ENCODE peak calls at places on chromosomes 13 and 19, in seven cellular contexts. One of them, this sample, is unnamed. For H3K4me1, the result is how much of the 10 kb centered on the place peaks cover.

GRCh38 chr13:30870916-30871712 is 35.0 kb upstream of the MEDAG start:
- DNase-seq in upper lobe of right lung: no peak
- DNase-seq in right atrium auricular region: no peak
- DNase-seq in CD8-positive, alpha-beta memory T cell: no peak
- DNase-seq in CD4-positive, CD25-positive, alpha-beta regulatory T cell: no peak
- DNase-seq in CD8-positive, alpha-beta T cell: no peak
- DNase-seq in OCI-LY7: no peak
- DNase-seq in this sample: no peak

GRCh38 chr19:45130888-45131615 is 29.7 kb downstream of the NKPD1 start:
- DNase-seq in right atrium auricular region: no peak
- DNase-seq in CD4-positive, CD25-positive, alpha-beta regulatory T cell: no peak
- DNase-seq in CD8-positive, alpha-beta memory T cell: no peak
- DNase-seq in upper lobe of right lung: no peak
- DNase-seq in OCI-LY7: peak
- DNase-seq in CD8-positive, alpha-beta T cell: no peak
- DNase-seq in this sample: no peak

GRCh38 chr13:54989418-54989817 is 1960.8 kb downstream of the OLFM4 start:
- DNase-seq in right atrium auricular region: no peak
- DNase-seq in upper lobe of right lung: no peak
- DNase-seq in CD4-positive, CD25-positive, alpha-beta regulatory T cell: no peak
- DNase-seq in OCI-LY7: no peak
- DNase-seq in CD8-positive, alpha-beta memory T cell: no peak
- DNase-seq in CD8-positive, alpha-beta T cell: no peak
- DNase-seq in this sample: no peak

GRCh38 chr13:58687130-58687529 is 1055.6 kb downstream of the PCDH17 start:
- DNase-seq in CD8-positive, alpha-beta T cell: no peak
- DNase-seq in OCI-LY7: no peak
- DNase-seq in upper lobe of right lung: no peak
- DNase-seq in CD8-positive, alpha-beta memory T cell: no peak
- DNase-seq in CD4-positive, CD25-positive, alpha-beta regulatory T cell: no peak
- DNase-seq in right atrium auricular region: no peak
- DNase-seq in this sample: no peak

GRCh38 chr19:46950526-46951235 is 69.0 kb upstream of the NPAS1 start:
- DNase-seq in CD8-positive, alpha-beta T cell: no peak
- DNase-seq in OCI-LY7: no peak
- DNase-seq in upper lobe of right lung: no peak
- DNase-seq in CD4-positive, CD25-positive, alpha-beta regulatory T cell: no peak
- DNase-seq in CD8-positive, alpha-beta memory T cell: no peak
- DNase-seq in right atrium auricular region: no peak
- DNase-seq in this sample: no peak

GRCh38 chr13:103799028-103799427 is 732.8 kb upstream of the SLC10A2 start:
- DNase-seq in upper lobe of right lung: no peak
- DNase-seq in CD8-positive, alpha-beta T cell: no peak
- DNase-seq in OCI-LY7: no peak
- DNase-seq in right atrium auricular region: no peak
- DNase-seq in CD8-positive, alpha-beta memory T cell: no peak
- DNase-seq in CD4-positive, CD25-positive, alpha-beta regulatory T cell: no peak
- DNase-seq in this sample: no peak

GRCh38 chr19:11203194-11204075 is 6.1 kb upstream of the KANK2 start:
- DNase-seq in CD4-positive, CD25-positive, alpha-beta regulatory T cell: no peak
- DNase-seq in right atrium auricular region: peak
- DNase-seq in CD8-positive, alpha-beta memory T cell: peak
- DNase-seq in OCI-LY7: peak
- DNase-seq in CD8-positive, alpha-beta T cell: peak
- DNase-seq in upper lobe of right lung: peak
- DNase-seq in this sample: peak

GRCh38 chr13:36148436-36148835 is 17.3 kb upstream of the DCLK1 start:
- DNase-seq in CD8-positive, alpha-beta memory T cell: no peak
- DNase-seq in CD8-positive, alpha-beta T cell: no peak
- DNase-seq in OCI-LY7: no peak
- DNase-seq in right atrium auricular region: no peak
- DNase-seq in CD4-positive, CD25-positive, alpha-beta regulatory T cell: no peak
- DNase-seq in upper lobe of right lung: no peak
- DNase-seq in this sample: no peak

GRCh38 chr13:66410314-66410713 is 819.8 kb downstream of the PCDH9 start:
- DNase-seq in upper lobe of right lung: no peak
- DNase-seq in OCI-LY7: no peak
- DNase-seq in CD4-positive, CD25-positive, alpha-beta regulatory T cell: no peak
- DNase-seq in CD8-positive, alpha-beta memory T cell: no peak
- DNase-seq in CD8-positive, alpha-beta T cell: no peak
- DNase-seq in right atrium auricular region: no peak
- DNase-seq in this sample: no peak

GRCh38 chr19:35404879-35405622 is 34.2 kb downstream of the GPR42 start:
- DNase-seq in upper lobe of right lung: no peak
- DNase-seq in OCI-LY7: no peak
- DNase-seq in CD8-positive, alpha-beta T cell: no peak
- DNase-seq in CD8-positive, alpha-beta memory T cell: no peak
- DNase-seq in CD4-positive, CD25-positive, alpha-beta regulatory T cell: no peak
- DNase-seq in right atrium auricular region: no peak
- DNase-seq in this sample: no peak

GRCh38 chr19:14138576-14139265 is 2.3 kb upstream of the ASF1B start:
- DNase-seq in upper lobe of right lung: no peak
- DNase-seq in CD4-positive, CD25-positive, alpha-beta regulatory T cell: no peak
- DNase-seq in CD8-positive, alpha-beta T cell: no peak
- DNase-seq in CD8-positive, alpha-beta memory T cell: no peak
- DNase-seq in right atrium auricular region: no peak
- DNase-seq in OCI-LY7: no peak
- DNase-seq in this sample: no peak

GRCh38 chr19:18298601-18299000 is 17.2 kb upstream of the JUND start:
- DNase-seq in CD8-positive, alpha-beta memory T cell: no peak
- DNase-seq in right atrium auricular region: no peak
- DNase-seq in CD8-positive, alpha-beta T cell: no peak
- DNase-seq in upper lobe of right lung: no peak
- DNase-seq in CD4-positive, CD25-positive, alpha-beta regulatory T cell: no peak
- DNase-seq in OCI-LY7: no peak
- DNase-seq in this sample: no peak

GRCh38 chr19:8360196-8360595 is 3.8 kb upstream of the ANGPTL4 start:
- DNase-seq in CD4-positive, CD25-positive, alpha-beta regulatory T cell: no peak
- DNase-seq in upper lobe of right lung: no peak
- DNase-seq in right atrium auricular region: no peak
- DNase-seq in CD8-positive, alpha-beta T cell: no peak
- DNase-seq in OCI-LY7: no peak
- DNase-seq in CD8-positive, alpha-beta memory T cell: no peak
- DNase-seq in this sample: no peak
- H3K4me1 ChIP-seq in CD4-positive, CD25-positive, alpha-beta regulatory T cell: under half
- H3K4me1 ChIP-seq in upper lobe of right lung: under half
- H3K4me1 ChIP-seq in right atrium auricular region: under half
- H3K4me1 ChIP-seq in CD8-positive, alpha-beta T cell: under half
- H3K4me1 ChIP-seq in OCI-LY7: under half
- H3K4me1 ChIP-seq in CD8-positive, alpha-beta memory T cell: under half
- H3K4me1 ChIP-seq in this sample: under half

GRCh38 chr13:110298566-110299321 is 8.2 kb downstream of the COL4A1 start:
- DNase-seq in CD8-positive, alpha-beta T cell: no peak
- DNase-seq in right atrium auricular region: peak
- DNase-seq in CD4-positive, CD25-positive, alpha-beta regulatory T cell: no peak
- DNase-seq in OCI-LY7: no peak
- DNase-seq in upper lobe of right lung: no peak
- DNase-seq in CD8-positive, alpha-beta memory T cell: no peak
- DNase-seq in this sample: no peak
- H3K4me1 ChIP-seq in CD8-positive, alpha-beta T cell: under half
- H3K4me1 ChIP-seq in right atrium auricular region: half or more
- H3K4me1 ChIP-seq in CD4-positive, CD25-positive, alpha-beta regulatory T cell: under half
- H3K4me1 ChIP-seq in OCI-LY7: under half
- H3K4me1 ChIP-seq in upper lobe of right lung: half or more
- H3K4me1 ChIP-seq in CD8-positive, alpha-beta memory T cell: under half
- H3K4me1 ChIP-seq in this sample: half or more

GRCh38 chr13:99347335-99347878 is 40.2 kb upstream of the GPR183 start:
- DNase-seq in right atrium auricular region: no peak
- DNase-seq in CD4-positive, CD25-positive, alpha-beta regulatory T cell: no peak
- DNase-seq in CD8-positive, alpha-beta T cell: no peak
- DNase-seq in upper lobe of right lung: no peak
- DNase-seq in CD8-positive, alpha-beta memory T cell: no peak
- DNase-seq in OCI-LY7: no peak
- DNase-seq in this sample: no peak
- H3K4me1 ChIP-seq in right atrium auricular region: under half
- H3K4me1 ChIP-seq in CD4-positive, CD25-positive, alpha-beta regulatory T cell: under half
- H3K4me1 ChIP-seq in CD8-positive, alpha-beta T cell: under half
- H3K4me1 ChIP-seq in upper lobe of right lung: under half
- H3K4me1 ChIP-seq in CD8-positive, alpha-beta memory T cell: half or more
- H3K4me1 ChIP-seq in OCI-LY7: under half
- H3K4me1 ChIP-seq in this sample: under half

DNA sequence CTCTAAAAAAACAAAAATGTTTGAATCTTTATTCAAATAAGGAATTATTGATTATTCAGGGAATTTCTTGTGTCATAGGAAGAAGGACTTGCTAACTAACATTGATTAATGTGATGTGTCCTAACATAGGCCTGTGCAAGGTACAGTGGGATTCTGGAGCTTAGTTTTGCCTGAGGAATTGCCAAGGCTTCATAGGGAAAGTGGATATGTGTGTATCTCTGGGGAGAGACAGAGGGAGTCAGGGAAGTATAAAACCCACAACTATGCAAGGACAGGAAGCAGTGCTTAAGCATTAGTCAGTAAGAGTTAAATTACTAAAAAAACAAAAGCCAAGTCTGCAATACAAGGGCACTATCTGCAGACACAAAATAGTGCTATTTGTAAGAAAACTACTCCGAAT is 59.6 kb downstream of the WDFY2 start:
- DNase-seq in right atrium auricular region: no peak
- DNase-seq in upper lobe of right lung: no peak
- DNase-seq in OCI-LY7: no peak
- DNase-seq in CD8-positive, alpha-beta memory T cell: no peak
- DNase-seq in CD8-positive, alpha-beta T cell: no peak
- DNase-seq in CD4-positive, CD25-positive, alpha-beta regulatory T cell: no peak
- DNase-seq in this sample: no peak
- H3K4me1 ChIP-seq in right atrium auricular region: under half
- H3K4me1 ChIP-seq in upper lobe of right lung: under half
- H3K4me1 ChIP-seq in OCI-LY7: under half
- H3K4me1 ChIP-seq in CD8-positive, alpha-beta memory T cell: under half
- H3K4me1 ChIP-seq in CD8-positive, alpha-beta T cell: under half
- H3K4me1 ChIP-seq in CD4-positive, CD25-positive, alpha-beta regulatory T cell: under half
- H3K4me1 ChIP-seq in this sample: under half

GRCh38 chr19:2270572-2271515 is 11.1 kb downstream of the PEAK3 start:
- DNase-seq in CD8-positive, alpha-beta memory T cell: peak
- DNase-seq in OCI-LY7: peak
- DNase-seq in right atrium auricular region: peak
- DNase-seq in CD8-positive, alpha-beta T cell: peak
- DNase-seq in CD4-positive, CD25-positive, alpha-beta regulatory T cell: peak
- DNase-seq in upper lobe of right lung: peak
- DNase-seq in this sample: peak
- H3K4me1 ChIP-seq in CD8-positive, alpha-beta memory T cell: under half
- H3K4me1 ChIP-seq in OCI-LY7: under half
- H3K4me1 ChIP-seq in right atrium auricular region: half or more
- H3K4me1 ChIP-seq in CD8-positive, alpha-beta T cell: under half
- H3K4me1 ChIP-seq in CD4-positive, CD25-positive, alpha-beta regulatory T cell: under half
- H3K4me1 ChIP-seq in upper lobe of right lung: half or more
- H3K4me1 ChIP-seq in this sample: under half

GRCh38 chr19:29663861-29664752 is 1.2 kb upstream of the PLEKHF1 start:
- DNase-seq in upper lobe of right lung: peak
- DNase-seq in CD4-positive, CD25-positive, alpha-beta regulatory T cell: no peak
- DNase-seq in right atrium auricular region: no peak
- DNase-seq in OCI-LY7: no peak
- DNase-seq in CD8-positive, alpha-beta memory T cell: no peak
- DNase-seq in CD8-positive, alpha-beta T cell: no peak
- DNase-seq in this sample: no peak
- H3K4me1 ChIP-seq in upper lobe of right lung: under half
- H3K4me1 ChIP-seq in CD4-positive, CD25-positive, alpha-beta regulatory T cell: under half
- H3K4me1 ChIP-seq in right atrium auricular region: half or more
- H3K4me1 ChIP-seq in OCI-LY7: under half
- H3K4me1 ChIP-seq in CD8-positive, alpha-beta memory T cell: under half
- H3K4me1 ChIP-seq in CD8-positive, alpha-beta T cell: under half
- H3K4me1 ChIP-seq in this sample: half or more